ENCODE peak calls at places on chromosome 17, in eight cellular contexts. One of them, this sample, is unnamed.
A peak's percentile ranks its signal among the peaks of the same experiment; 100 is the strongest.

GRCh38 chr17:30829022-30829421 is 2.7 kb upstream of the ATAD5 start:
- DNase-seq in activated naive CD8-positive, alpha-beta T cell treated with anti-CD3 and anti-CD28 coated beads, Interleukin-2, amount 50 U/mL, for 24 hours: no peak
- DNase-seq in mammary epithelial cell: no peak
- DNase-seq in activated CD8-positive, alpha-beta memory T cell treated with anti-CD3 and anti-CD28 coated beads for 48 hours: no peak
- DNase-seq in stimulated activated CD8-positive, alpha-beta memory T cell treated with anti-CD3 and anti-CD28 coated beads, Interleukin-7, amount 100 ng/mL, for 1 hour: no peak
- DNase-seq in heart right ventricle: no peak
- DNase-seq in cardiac muscle cell: no peak
- DNase-seq in stimulated activated naive B cell treated with anti-CD40 and anti-IgM and Interleukin-4, amounts not matched to agents 10 μg/mL and 1 μg/mL and 100 μg/mL, for 72 hours: no peak
- DNase-seq in this sample: no peak

GRCh38 chr17:27671591-27671910 is 40.6 kb downstream of the LGALS9 start:
- DNase-seq in stimulated activated CD8-positive, alpha-beta memory T cell treated with anti-CD3 and anti-CD28 coated beads, Interleukin-7, amount 100 ng/mL, for 1 hour: no peak
- DNase-seq in cardiac muscle cell: no peak
- DNase-seq in heart right ventricle: no peak
- DNase-seq in activated CD8-positive, alpha-beta memory T cell treated with anti-CD3 and anti-CD28 coated beads for 48 hours: no peak
- DNase-seq in stimulated activated naive B cell treated with anti-CD40 and anti-IgM and Interleukin-4, amounts not matched to agents 10 μg/mL and 1 μg/mL and 100 μg/mL, for 72 hours: no peak
- DNase-seq in activated naive CD8-positive, alpha-beta T cell treated with anti-CD3 and anti-CD28 coated beads, Interleukin-2, amount 50 U/mL, for 24 hours: no peak
- DNase-seq in mammary epithelial cell: no peak
- DNase-seq in this sample: no peak

GRCh38 chr17:78111012-78111726 is 17.4 kb downstream of the TMC6 start:
- DNase-seq in activated naive CD8-positive, alpha-beta T cell treated with anti-CD3 and anti-CD28 coated beads, Interleukin-2, amount 50 U/mL, for 24 hours: no peak
- DNase-seq in activated CD8-positive, alpha-beta memory T cell treated with anti-CD3 and anti-CD28 coated beads for 48 hours: no peak
- DNase-seq in heart right ventricle: no peak
- DNase-seq in stimulated activated CD8-positive, alpha-beta memory T cell treated with anti-CD3 and anti-CD28 coated beads, Interleukin-7, amount 100 ng/mL, for 1 hour: no peak
- DNase-seq in mammary epithelial cell: no peak
- DNase-seq in stimulated activated naive B cell treated with anti-CD40 and anti-IgM and Interleukin-4, amounts not matched to agents 10 μg/mL and 1 μg/mL and 100 μg/mL, for 72 hours: no peak
- DNase-seq in cardiac muscle cell: no peak
- DNase-seq in this sample: no peak

GRCh38 chr17:2995362-2995761 is 68.0 kb downstream of the OR1D5 start:
- DNase-seq in stimulated activated naive B cell treated with anti-CD40 and anti-IgM and Interleukin-4, amounts not matched to agents 10 μg/mL and 1 μg/mL and 100 μg/mL, for 72 hours: no peak
- DNase-seq in stimulated activated CD8-positive, alpha-beta memory T cell treated with anti-CD3 and anti-CD28 coated beads, Interleukin-7, amount 100 ng/mL, for 1 hour: no peak
- DNase-seq in activated CD8-positive, alpha-beta memory T cell treated with anti-CD3 and anti-CD28 coated beads for 48 hours: no peak
- DNase-seq in heart right ventricle: no peak
- DNase-seq in activated naive CD8-positive, alpha-beta T cell treated with anti-CD3 and anti-CD28 coated beads, Interleukin-2, amount 50 U/mL, for 24 hours: no peak
- DNase-seq in cardiac muscle cell: no peak
- DNase-seq in mammary epithelial cell: no peak
- DNase-seq in this sample: no peak

GRCh38 chr17:27086526-27086925 is 207.4 kb upstream of the WSB1 start:
- DNase-seq in heart right ventricle: no peak
- DNase-seq in cardiac muscle cell: no peak
- DNase-seq in mammary epithelial cell: no peak
- DNase-seq in activated naive CD8-positive, alpha-beta T cell treated with anti-CD3 and anti-CD28 coated beads, Interleukin-2, amount 50 U/mL, for 24 hours: no peak
- DNase-seq in stimulated activated naive B cell treated with anti-CD40 and anti-IgM and Interleukin-4, amounts not matched to agents 10 μg/mL and 1 μg/mL and 100 μg/mL, for 72 hours: no peak
- DNase-seq in activated CD8-positive, alpha-beta memory T cell treated with anti-CD3 and anti-CD28 coated beads for 48 hours: no peak
- DNase-seq in stimulated activated CD8-positive, alpha-beta memory T cell treated with anti-CD3 and anti-CD28 coated beads, Interleukin-7, amount 100 ng/mL, for 1 hour: no peak
- DNase-seq in this sample: no peak

GRCh38 chr17:78839762-78840529 is 668 bp downstream of the USP36 start:
- DNase-seq in stimulated activated CD8-positive, alpha-beta memory T cell treated with anti-CD3 and anti-CD28 coated beads, Interleukin-7, amount 100 ng/mL, for 1 hour: no peak
- DNase-seq in activated CD8-positive, alpha-beta memory T cell treated with anti-CD3 and anti-CD28 coated beads for 48 hours: peak; percentile 27
- DNase-seq in heart right ventricle: no peak
- DNase-seq in activated naive CD8-positive, alpha-beta T cell treated with anti-CD3 and anti-CD28 coated beads, Interleukin-2, amount 50 U/mL, for 24 hours: peak; percentile 50
- DNase-seq in mammary epithelial cell: peak; percentile 37
- DNase-seq in stimulated activated naive B cell treated with anti-CD40 and anti-IgM and Interleukin-4, amounts not matched to agents 10 μg/mL and 1 μg/mL and 100 μg/mL, for 72 hours: peak; percentile 55
- DNase-seq in cardiac muscle cell: peak; percentile 48
- DNase-seq in this sample: no peak

GRCh38 chr17:57255776-57256681 is at the start of gene MSI2:
- DNase-seq in stimulated activated naive B cell treated with anti-CD40 and anti-IgM and Interleukin-4, amounts not matched to agents 10 μg/mL and 1 μg/mL and 100 μg/mL, for 72 hours: peak; percentile 77
- DNase-seq in activated naive CD8-positive, alpha-beta T cell treated with anti-CD3 and anti-CD28 coated beads, Interleukin-2, amount 50 U/mL, for 24 hours: peak; percentile 90
- DNase-seq in stimulated activated CD8-positive, alpha-beta memory T cell treated with anti-CD3 and anti-CD28 coated beads, Interleukin-7, amount 100 ng/mL, for 1 hour: peak; percentile 88
- DNase-seq in activated CD8-positive, alpha-beta memory T cell treated with anti-CD3 and anti-CD28 coated beads for 48 hours: peak; percentile 67
- DNase-seq in mammary epithelial cell: peak; percentile 76
- DNase-seq in cardiac muscle cell: peak; percentile 92
- DNase-seq in heart right ventricle: peak; percentile 94
- DNase-seq in this sample: peak; percentile 67

GRCh38 chr17:39231587-39232551 is 6.1 kb upstream of the STAC2 start:
- DNase-seq in activated naive CD8-positive, alpha-beta T cell treated with anti-CD3 and anti-CD28 coated beads, Interleukin-2, amount 50 U/mL, for 24 hours: peak; percentile 71
- DNase-seq in stimulated activated CD8-positive, alpha-beta memory T cell treated with anti-CD3 and anti-CD28 coated beads, Interleukin-7, amount 100 ng/mL, for 1 hour: peak; percentile 29
- DNase-seq in mammary epithelial cell: no peak
- DNase-seq in stimulated activated naive B cell treated with anti-CD40 and anti-IgM and Interleukin-4, amounts not matched to agents 10 μg/mL and 1 μg/mL and 100 μg/mL, for 72 hours: no peak
- DNase-seq in activated CD8-positive, alpha-beta memory T cell treated with anti-CD3 and anti-CD28 coated beads for 48 hours: no peak
- DNase-seq in heart right ventricle: peak; percentile 53
- DNase-seq in cardiac muscle cell: peak; percentile 62
- DNase-seq in this sample: no peak

GRCh38 chr17:73641779-73642580 is 2.3 kb downstream of the SDK2 start:
- DNase-seq in heart right ventricle: no peak
- DNase-seq in stimulated activated CD8-positive, alpha-beta memory T cell treated with anti-CD3 and anti-CD28 coated beads, Interleukin-7, amount 100 ng/mL, for 1 hour: no peak
- DNase-seq in mammary epithelial cell: no peak
- DNase-seq in stimulated activated naive B cell treated with anti-CD40 and anti-IgM and Interleukin-4, amounts not matched to agents 10 μg/mL and 1 μg/mL and 100 μg/mL, for 72 hours: no peak
- DNase-seq in activated naive CD8-positive, alpha-beta T cell treated with anti-CD3 and anti-CD28 coated beads, Interleukin-2, amount 50 U/mL, for 24 hours: no peak
- DNase-seq in activated CD8-positive, alpha-beta memory T cell treated with anti-CD3 and anti-CD28 coated beads for 48 hours: no peak
- DNase-seq in cardiac muscle cell: no peak
- DNase-seq in this sample: no peak

GRCh38 chr17:7308625-7309433 is 1.4 kb downstream of the EIF5A start:
- DNase-seq in stimulated activated naive B cell treated with anti-CD40 and anti-IgM and Interleukin-4, amounts not matched to agents 10 μg/mL and 1 μg/mL and 100 μg/mL, for 72 hours: peak; percentile 81
- DNase-seq in activated CD8-positive, alpha-beta memory T cell treated with anti-CD3 and anti-CD28 coated beads for 48 hours: peak; percentile 52
- DNase-seq in heart right ventricle: no peak
- DNase-seq in mammary epithelial cell: peak; percentile 81
- DNase-seq in activated naive CD8-positive, alpha-beta T cell treated with anti-CD3 and anti-CD28 coated beads, Interleukin-2, amount 50 U/mL, for 24 hours: peak; percentile 80
- DNase-seq in stimulated activated CD8-positive, alpha-beta memory T cell treated with anti-CD3 and anti-CD28 coated beads, Interleukin-7, amount 100 ng/mL, for 1 hour: peak; percentile 67
- DNase-seq in cardiac muscle cell: peak; percentile 80
- DNase-seq in this sample: no peak

GRCh38 chr17:6231886-6232767 is 161.9 kb downstream of the WSCD1 start:
- DNase-seq in activated naive CD8-positive, alpha-beta T cell treated with anti-CD3 and anti-CD28 coated beads, Interleukin-2, amount 50 U/mL, for 24 hours: no peak
- DNase-seq in stimulated activated CD8-positive, alpha-beta memory T cell treated with anti-CD3 and anti-CD28 coated beads, Interleukin-7, amount 100 ng/mL, for 1 hour: no peak
- DNase-seq in cardiac muscle cell: no peak
- DNase-seq in mammary epithelial cell: peak; percentile 79
- DNase-seq in stimulated activated naive B cell treated with anti-CD40 and anti-IgM and Interleukin-4, amounts not matched to agents 10 μg/mL and 1 μg/mL and 100 μg/mL, for 72 hours: no peak
- DNase-seq in activated CD8-positive, alpha-beta memory T cell treated with anti-CD3 and anti-CD28 coated beads for 48 hours: no peak
- DNase-seq in heart right ventricle: no peak
- DNase-seq in this sample: no peak

GRCh38 chr17:57044976-57045867 is 39.8 kb upstream of the AKAP1 start:
- DNase-seq in mammary epithelial cell: no peak
- DNase-seq in activated naive CD8-positive, alpha-beta T cell treated with anti-CD3 and anti-CD28 coated beads, Interleukin-2, amount 50 U/mL, for 24 hours: no peak
- DNase-seq in activated CD8-positive, alpha-beta memory T cell treated with anti-CD3 and anti-CD28 coated beads for 48 hours: no peak
- DNase-seq in stimulated activated CD8-positive, alpha-beta memory T cell treated with anti-CD3 and anti-CD28 coated beads, Interleukin-7, amount 100 ng/mL, for 1 hour: no peak
- DNase-seq in heart right ventricle: no peak
- DNase-seq in stimulated activated naive B cell treated with anti-CD40 and anti-IgM and Interleukin-4, amounts not matched to agents 10 μg/mL and 1 μg/mL and 100 μg/mL, for 72 hours: no peak
- DNase-seq in cardiac muscle cell: no peak
- DNase-seq in this sample: no peak

GRCh38 chr17:31431098-31431794 is 39.8 kb downstream of the RAB11FIP4 start:
- DNase-seq in cardiac muscle cell: no peak
- DNase-seq in stimulated activated naive B cell treated with anti-CD40 and anti-IgM and Interleukin-4, amounts not matched to agents 10 μg/mL and 1 μg/mL and 100 μg/mL, for 72 hours: no peak
- DNase-seq in stimulated activated CD8-positive, alpha-beta memory T cell treated with anti-CD3 and anti-CD28 coated beads, Interleukin-7, amount 100 ng/mL, for 1 hour: no peak
- DNase-seq in activated naive CD8-positive, alpha-beta T cell treated with anti-CD3 and anti-CD28 coated beads, Interleukin-2, amount 50 U/mL, for 24 hours: no peak
- DNase-seq in activated CD8-positive, alpha-beta memory T cell treated with anti-CD3 and anti-CD28 coated beads for 48 hours: no peak
- DNase-seq in mammary epithelial cell: no peak
- DNase-seq in heart right ventricle: no peak
- DNase-seq in this sample: no peak

GRCh38 chr17:20300399-20301037 is 166.8 kb downstream of the LGALS9B start:
- DNase-seq in stimulated activated naive B cell treated with anti-CD40 and anti-IgM and Interleukin-4, amounts not matched to agents 10 μg/mL and 1 μg/mL and 100 μg/mL, for 72 hours: no peak
- DNase-seq in mammary epithelial cell: no peak
- DNase-seq in activated CD8-positive, alpha-beta memory T cell treated with anti-CD3 and anti-CD28 coated beads for 48 hours: no peak
- DNase-seq in activated naive CD8-positive, alpha-beta T cell treated with anti-CD3 and anti-CD28 coated beads, Interleukin-2, amount 50 U/mL, for 24 hours: no peak
- DNase-seq in heart right ventricle: no peak
- DNase-seq in cardiac muscle cell: no peak
- DNase-seq in stimulated activated CD8-positive, alpha-beta memory T cell treated with anti-CD3 and anti-CD28 coated beads, Interleukin-7, amount 100 ng/mL, for 1 hour: no peak
- DNase-seq in this sample: no peak

GRCh38 chr17:2656293-2656692 is 55.3 kb downstream of the CLUH start:
- DNase-seq in stimulated activated CD8-positive, alpha-beta memory T cell treated with anti-CD3 and anti-CD28 coated beads, Interleukin-7, amount 100 ng/mL, for 1 hour: no peak
- DNase-seq in heart right ventricle: no peak
- DNase-seq in activated CD8-positive, alpha-beta memory T cell treated with anti-CD3 and anti-CD28 coated beads for 48 hours: no peak
- DNase-seq in stimulated activated naive B cell treated with anti-CD40 and anti-IgM and Interleukin-4, amounts not matched to agents 10 μg/mL and 1 μg/mL and 100 μg/mL, for 72 hours: no peak
- DNase-seq in activated naive CD8-positive, alpha-beta T cell treated with anti-CD3 and anti-CD28 coated beads, Interleukin-2, amount 50 U/mL, for 24 hours: no peak
- DNase-seq in mammary epithelial cell: no peak
- DNase-seq in cardiac muscle cell: no peak
- DNase-seq in this sample: no peak

GRCh38 chr17:46978489-46979022 is 497 bp downstream of the RPRML start:
- DNase-seq in activated CD8-positive, alpha-beta memory T cell treated with anti-CD3 and anti-CD28 coated beads for 48 hours: no peak
- DNase-seq in activated naive CD8-positive, alpha-beta T cell treated with anti-CD3 and anti-CD28 coated beads, Interleukin-2, amount 50 U/mL, for 24 hours: peak; percentile 9
- DNase-seq in heart right ventricle: no peak
- DNase-seq in cardiac muscle cell: peak; percentile 31
- DNase-seq in stimulated activated CD8-positive, alpha-beta memory T cell treated with anti-CD3 and anti-CD28 coated beads, Interleukin-7, amount 100 ng/mL, for 1 hour: no peak
- DNase-seq in mammary epithelial cell: no peak
- DNase-seq in stimulated activated naive B cell treated with anti-CD40 and anti-IgM and Interleukin-4, amounts not matched to agents 10 μg/mL and 1 μg/mL and 100 μg/mL, for 72 hours: no peak
- DNase-seq in this sample: no peak